ENCODE peak calls at places on chromosomes 2 and 18, in ten cellular contexts. E is HFFc6; H is activated T-cell treated with anti-CD3 and anti-CD28 coated beads for 24 hours; W is activated CD8-positive, alpha-beta memory T cell treated with anti-CD3 and anti-CD28 coated beads for 24 hours; F is HCT116; P is nephron progenitor cell; V is DMS153; S is ELF-1; Z is stimulated activated CD4-positive, alpha-beta T cell treated with anti-CD3 and anti-CD28 coated beads, Interleukin-1b, Interleukin-23, amount 100 ng/mL, for 4 hours; T is left colon. R is an unnamed sample.

GRCh38 chr2:52017836-52018235 is 985.9 kb upstream of the NRXN1 start:
- DNase-seq in E (no peak), H (no peak), W (no peak), F (no peak), P (no peak), V (no peak), S (peak), Z (no peak), T (no peak), R (no peak)

GRCh38 chr2:48433682-48434081 is 96.3 kb upstream of the STON1 start:
- DNase-seq in E (no peak), H (no peak), W (no peak), F (no peak), P (no peak), V (no peak), S (no peak), Z (no peak), T (peak), R (no peak)

GRCh38 chr2:231244382-231245252 is 46.2 kb downstream of the ARMC9 start:
- DNase-seq in E (no peak), H (no peak), W (no peak), F (no peak), P (no peak), V (no peak), S (no peak), Z (no peak), T (peak), R (no peak)

GRCh38 chr2:126776255-126776654 is 120.3 kb downstream of the GYPC start:
- DNase-seq in E (no peak), H (no peak), W (no peak), F (no peak), P (no peak), V (no peak), S (peak), Z (no peak), T (no peak), R (no peak)

GRCh38 chr2:204834716-204835115 is 289.4 kb downstream of the PARD3B start:
- DNase-seq in E (no peak), H (no peak), W (no peak), F (no peak), P (no peak), V (no peak), S (no peak), Z (no peak), T (no peak), R (no peak)

GRCh38 chr18:7758764-7759163 is 191.6 kb downstream of the PTPRM start:
- DNase-seq in E (no peak), H (no peak), W (no peak), F (no peak), P (no peak), V (no peak), S (no peak), Z (no peak), T (no peak), R (no peak)

GRCh38 chr2:23713352-23713751 is 213.6 kb downstream of the ATAD2B start:
- DNase-seq in E (no peak), H (no peak), W (no peak), F (no peak), P (no peak), V (no peak), S (no peak), Z (no peak), T (no peak), R (no peak)

GRCh38 chr18:75492897-75493296 is 65.4 kb upstream of the SMIM21 start:
- DNase-seq in E (no peak), H (no peak), W (no peak), F (no peak), P (no peak), V (no peak), S (no peak), Z (no peak), T (no peak), R (no peak)

GRCh38 chr2:233464531-233465240 is 101.9 kb downstream of the USP40 start:
- DNase-seq in E (no peak), H (no peak), W (no peak), F (no peak), P (no peak), V (no peak), S (no peak), Z (no peak), T (peak), R (no peak)

GRCh38 chr18:3624818-3625716 is 175.1 kb downstream of the TGIF1 start:
- DNase-seq in E (peak), H (peak), W (peak), F (peak), P (no peak), V (no peak), S (peak), Z (peak), T (no peak), R (peak)

GRCh38 chr2:59312967-59313943 is 1072.1 kb upstream of the FANCL start:
- DNase-seq in E (no peak), H (no peak), W (no peak), F (no peak), P (no peak), V (no peak), S (no peak), Z (no peak), T (no peak), R (no peak)

GRCh38 chr2:113069676-113070605 is 2.2 kb downstream of the IL1F10 start:
- DNase-seq in E (no peak), H (no peak), W (peak), F (no peak), P (no peak), V (no peak), S (no peak), Z (no peak), T (no peak), R (no peak)

GRCh38 chr18:51125976-51126375 is 71.5 kb downstream of the MEX3C start:
- DNase-seq in E (no peak), H (no peak), W (peak), F (no peak), P (no peak), V (no peak), S (no peak), Z (no peak), T (no peak), R (no peak)

GRCh38 chr18:25164837-25165791 is 186.9 kb downstream of the ZNF521 start:
- DNase-seq in E (peak), H (no peak), W (no peak), F (no peak), P (peak), V (no peak), S (peak), Z (no peak), T (no peak), R (no peak)

GRCh38 chr2:67486041-67486796 is 89.1 kb downstream of the ETAA1 start:
- DNase-seq in E (no peak), H (no peak), W (no peak), F (no peak), P (no peak), V (peak), S (no peak), Z (no peak), T (no peak), R (no peak)

GRCh38 chr2:188326669-188327301 is 35.1 kb downstream of the GULP1 start:
- DNase-seq in E (no peak), H (no peak), W (no peak), F (no peak), P (no peak), V (no peak), S (no peak), Z (no peak), T (no peak), R (no peak)

GRCh38 chr2:70941701-70942100 is 6.0 kb downstream of the ATP6V1B1 start:
- DNase-seq in E (no peak), H (no peak), W (no peak), F (no peak), P (no peak), V (no peak), S (no peak), Z (no peak), T (peak), R (no peak)

GRCh38 chr2:218983263-218983970 is 1.6 kb downstream of the FEV start:
- DNase-seq in E (no peak), H (no peak), W (no peak), F (no peak), P (no peak), V (no peak), S (peak), Z (no peak), T (no peak), R (no peak)

GRCh38 chr2:55401124-55401523 is 18.5 kb downstream of the CCDC88A start:
- DNase-seq in E (no peak), H (no peak), W (no peak), F (no peak), P (no peak), V (no peak), S (no peak), Z (no peak), T (no peak), R (no peak)

GRCh38 chr18:8367217-8367988 is 241.8 kb upstream of the RAB12 start:
- DNase-seq in E (no peak), H (no peak), W (peak), F (peak), P (peak), V (peak), S (peak), Z (no peak), T (peak), R (no peak)

GRCh38 chr2:10584843-10585475 is 104.8 kb downstream of the NOL10 start:
- DNase-seq in E (peak), H (no peak), W (no peak), F (no peak), P (no peak), V (no peak), S (no peak), Z (no peak), T (no peak), R (no peak)

GRCh38 chr2:215904101-215904500 is 109.2 kb downstream of the MREG start:
- DNase-seq in E (peak), H (no peak), W (no peak), F (no peak), P (no peak), V (no peak), S (no peak), Z (no peak), T (no peak), R (no peak)

GRCh38 chr2:180573951-180574350 is 406.5 kb upstream of the UBE2E3 start:
- DNase-seq in E (peak), H (no peak), W (no peak), F (peak), P (no peak), V (peak), S (no peak), Z (no peak), T (no peak), R (no peak)

GRCh38 chr2:36376319-36376765 is 20.8 kb downstream of the CRIM1 start:
- DNase-seq in E (no peak), H (no peak), W (no peak), F (no peak), P (no peak), V (peak), S (no peak), Z (no peak), T (peak), R (peak)

GRCh38 chr2:69083126-69083733 is 70.3 kb downstream of the ANTXR1 start:
- DNase-seq in E (peak), H (no peak), W (no peak), F (no peak), P (no peak), V (no peak), S (peak), Z (no peak), T (no peak), R (no peak)

GRCh38 chr2:222569826-222570225 is 86.1 kb downstream of the FARSB start:
- DNase-seq in E (peak), H (no peak), W (no peak), F (no peak), P (no peak), V (no peak), S (no peak), Z (no peak), T (no peak), R (no peak)

GRCh38 chr2:73323551-73323950 is 30.2 kb upstream of the EGR4 start:
- DNase-seq in E (no peak), H (no peak), W (no peak), F (no peak), P (no peak), V (no peak), S (no peak), Z (no peak), T (no peak), R (no peak)

GRCh38 chr2:116733699-116734098 is 1080.8 kb upstream of the DDX18 start:
- DNase-seq in E (no peak), H (no peak), W (no peak), F (no peak), P (no peak), V (peak), S (no peak), Z (no peak), T (no peak), R (no peak)

GRCh38 chr18:68186039-68186438 is 528.9 kb downstream of the TMX3 start:
- DNase-seq in E (no peak), H (no peak), W (no peak), F (no peak), P (no peak), V (no peak), S (no peak), Z (no peak), T (no peak), R (no peak)

GRCh38 chr2:72991980-72992733 is 74.8 kb downstream of the EMX1 start:
- DNase-seq in E (no peak), H (no peak), W (peak), F (no peak), P (no peak), V (no peak), S (no peak), Z (no peak), T (no peak), R (no peak)

GRCh38 chr2:205954707-205955106 is 131.3 kb downstream of the INO80D start:
- DNase-seq in E (no peak), H (no peak), W (no peak), F (no peak), P (no peak), V (no peak), S (no peak), Z (no peak), T (no peak), R (no peak)

GRCh38 chr2:32061973-32062861 is 1.1 kb upstream of the SPAST start:
- DNase-seq in E (no peak), H (no peak), W (no peak), F (no peak), P (peak), V (peak), S (peak), Z (no peak), T (peak), R (peak)

GRCh38 chr2:27831279-27832050 is 58.7 kb downstream of the RBKS start:
- DNase-seq in E (no peak), H (no peak), W (no peak), F (no peak), P (no peak), V (no peak), S (no peak), Z (no peak), T (no peak), R (no peak)

R was measured in tibial artery.